ENCODE peak calls at places on chromosomes 6 and 20, in ten cellular contexts. One of them, this sample, is unnamed.

GRCh38 chr6:110039996-110040383 is 61.9 kb downstream of the GPR6 start:
- DNase-seq in CD8-positive, alpha-beta memory T cell: peak; percentile 52
- DNase-seq in body of pancreas: peak; percentile 46
- DNase-seq in breast epithelium: no peak
- DNase-seq in heart right ventricle: no peak
- DNase-seq in GM23338: peak; percentile 66
- DNase-seq in effector memory CD4-positive, alpha-beta T cell: peak; percentile 5
- DNase-seq in pancreas: no peak
- DNase-seq in colonic mucosa: peak; percentile 45
- DNase-seq in uterus: no peak
- DNase-seq in this sample: peak; percentile 44

GRCh38 chr6:2310042-2310441 is 64.6 kb upstream of the GMDS start:
- DNase-seq in pancreas: no peak
- DNase-seq in colonic mucosa: no peak
- DNase-seq in breast epithelium: no peak
- DNase-seq in body of pancreas: no peak
- DNase-seq in heart right ventricle: no peak
- DNase-seq in uterus: no peak
- DNase-seq in effector memory CD4-positive, alpha-beta T cell: no peak
- DNase-seq in GM23338: no peak
- DNase-seq in CD8-positive, alpha-beta memory T cell: no peak
- DNase-seq in this sample: no peak

GRCh38 chr6:87522686-87523085 is 49.9 kb downstream of the SLC35A1 start:
- DNase-seq in heart right ventricle: no peak
- DNase-seq in body of pancreas: no peak
- DNase-seq in colonic mucosa: no peak
- DNase-seq in breast epithelium: no peak
- DNase-seq in pancreas: no peak
- DNase-seq in CD8-positive, alpha-beta memory T cell: no peak
- DNase-seq in GM23338: no peak
- DNase-seq in uterus: no peak
- DNase-seq in effector memory CD4-positive, alpha-beta T cell: no peak
- DNase-seq in this sample: no peak

GRCh38 chr6:11428895-11429294 is 108.7 kb upstream of the TMEM170B start:
- DNase-seq in effector memory CD4-positive, alpha-beta T cell: no peak
- DNase-seq in heart right ventricle: no peak
- DNase-seq in pancreas: no peak
- DNase-seq in uterus: no peak
- DNase-seq in CD8-positive, alpha-beta memory T cell: no peak
- DNase-seq in body of pancreas: no peak
- DNase-seq in GM23338: peak; percentile 30
- DNase-seq in colonic mucosa: no peak
- DNase-seq in breast epithelium: no peak
- DNase-seq in this sample: no peak

GRCh38 chr6:31701666-31702420 is 1.3 kb downstream of the ABHD16A start:
- DNase-seq in colonic mucosa: no peak
- DNase-seq in GM23338: no peak
- DNase-seq in pancreas: no peak
- DNase-seq in breast epithelium: no peak
- DNase-seq in heart right ventricle: peak; percentile 43
- DNase-seq in uterus: no peak
- DNase-seq in CD8-positive, alpha-beta memory T cell: no peak
- DNase-seq in effector memory CD4-positive, alpha-beta T cell: no peak
- DNase-seq in body of pancreas: peak; percentile 46
- DNase-seq in this sample: no peak

GRCh38 chr6:36724514-36725385 is 27.1 kb downstream of the RAB44 start:
- DNase-seq in body of pancreas: peak; percentile 92
- DNase-seq in GM23338: peak; percentile 94
- DNase-seq in pancreas: peak; percentile 87
- DNase-seq in effector memory CD4-positive, alpha-beta T cell: peak; percentile 29
- DNase-seq in heart right ventricle: peak; percentile 60
- DNase-seq in colonic mucosa: peak; percentile 92
- DNase-seq in CD8-positive, alpha-beta memory T cell: no peak
- DNase-seq in uterus: peak; percentile 55
- DNase-seq in breast epithelium: peak; percentile 80
- DNase-seq in this sample: peak; percentile 80

GRCh38 chr6:146337376-146337775 is 206.3 kb upstream of the RAB32 start:
- DNase-seq in pancreas: no peak
- DNase-seq in colonic mucosa: no peak
- DNase-seq in breast epithelium: no peak
- DNase-seq in body of pancreas: no peak
- DNase-seq in CD8-positive, alpha-beta memory T cell: no peak
- DNase-seq in effector memory CD4-positive, alpha-beta T cell: no peak
- DNase-seq in heart right ventricle: no peak
- DNase-seq in GM23338: no peak
- DNase-seq in uterus: no peak
- DNase-seq in this sample: no peak

GRCh38 chr6:132388291-132388690 is 13.0 kb downstream of the MOXD1 start:
- DNase-seq in effector memory CD4-positive, alpha-beta T cell: no peak
- DNase-seq in GM23338: no peak
- DNase-seq in breast epithelium: no peak
- DNase-seq in uterus: no peak
- DNase-seq in colonic mucosa: no peak
- DNase-seq in body of pancreas: no peak
- DNase-seq in CD8-positive, alpha-beta memory T cell: no peak
- DNase-seq in heart right ventricle: no peak
- DNase-seq in pancreas: no peak
- DNase-seq in this sample: no peak

GRCh38 chr20:46923550-46923949 is 28.9 kb downstream of the EYA2 start:
- DNase-seq in heart right ventricle: no peak
- DNase-seq in CD8-positive, alpha-beta memory T cell: no peak
- DNase-seq in pancreas: no peak
- DNase-seq in colonic mucosa: no peak
- DNase-seq in breast epithelium: no peak
- DNase-seq in body of pancreas: no peak
- DNase-seq in effector memory CD4-positive, alpha-beta T cell: no peak
- DNase-seq in GM23338: no peak
- DNase-seq in uterus: no peak
- DNase-seq in this sample: no peak

GRCh38 chr20:18024606-18025127 is 33.0 kb downstream of the OVOL2 start:
- DNase-seq in breast epithelium: no peak
- DNase-seq in body of pancreas: no peak
- DNase-seq in colonic mucosa: no peak
- DNase-seq in uterus: no peak
- DNase-seq in heart right ventricle: no peak
- DNase-seq in pancreas: no peak
- DNase-seq in CD8-positive, alpha-beta memory T cell: no peak
- DNase-seq in effector memory CD4-positive, alpha-beta T cell: no peak
- DNase-seq in GM23338: no peak
- DNase-seq in this sample: no peak

GRCh38 chr6:166360243-166361079 is 18.1 kb upstream of the SFT2D1 start:
- DNase-seq in GM23338: no peak
- DNase-seq in uterus: no peak
- DNase-seq in pancreas: no peak
- DNase-seq in body of pancreas: no peak
- DNase-seq in heart right ventricle: no peak
- DNase-seq in breast epithelium: no peak
- DNase-seq in colonic mucosa: no peak
- DNase-seq in CD8-positive, alpha-beta memory T cell: no peak
- DNase-seq in effector memory CD4-positive, alpha-beta T cell: no peak
- DNase-seq in this sample: no peak

GRCh38 chr6:1379026-1379809 is 10.2 kb upstream of the FOXF2 start:
- DNase-seq in body of pancreas: no peak
- DNase-seq in GM23338: no peak
- DNase-seq in breast epithelium: no peak
- DNase-seq in CD8-positive, alpha-beta memory T cell: no peak
- DNase-seq in effector memory CD4-positive, alpha-beta T cell: no peak
- DNase-seq in heart right ventricle: no peak
- DNase-seq in pancreas: no peak
- DNase-seq in colonic mucosa: no peak
- DNase-seq in uterus: no peak
- DNase-seq in this sample: no peak

GRCh38 chr6:20340056-20340455 is 61.6 kb upstream of the E2F3 start:
- DNase-seq in uterus: no peak
- DNase-seq in CD8-positive, alpha-beta memory T cell: no peak
- DNase-seq in pancreas: no peak
- DNase-seq in GM23338: no peak
- DNase-seq in body of pancreas: no peak
- DNase-seq in colonic mucosa: no peak
- DNase-seq in effector memory CD4-positive, alpha-beta T cell: no peak
- DNase-seq in breast epithelium: no peak
- DNase-seq in heart right ventricle: no peak
- DNase-seq in this sample: no peak

GRCh38 chr20:5073154-5074049 is 46.4 kb downstream of the PCNA start:
- DNase-seq in uterus: peak; percentile 57
- DNase-seq in colonic mucosa: peak; percentile 96
- DNase-seq in effector memory CD4-positive, alpha-beta T cell: no peak
- DNase-seq in body of pancreas: peak; percentile 94
- DNase-seq in GM23338: peak; percentile 34
- DNase-seq in heart right ventricle: peak; percentile 89
- DNase-seq in breast epithelium: peak; percentile 86
- DNase-seq in CD8-positive, alpha-beta memory T cell: no peak
- DNase-seq in pancreas: peak; percentile 89
- DNase-seq in this sample: peak; percentile 23

GRCh38 chr20:53387983-53388675 is 205.5 kb downstream of the ZNF217 start:
- DNase-seq in colonic mucosa: no peak
- DNase-seq in breast epithelium: no peak
- DNase-seq in GM23338: no peak
- DNase-seq in uterus: no peak
- DNase-seq in body of pancreas: no peak
- DNase-seq in heart right ventricle: no peak
- DNase-seq in effector memory CD4-positive, alpha-beta T cell: no peak
- DNase-seq in pancreas: no peak
- DNase-seq in CD8-positive, alpha-beta memory T cell: peak; percentile 56
- DNase-seq in this sample: no peak

GRCh38 chr6:299050-299980 is 7.0 kb downstream of the DUSP22 start:
- DNase-seq in pancreas: peak; percentile 65
- DNase-seq in uterus: no peak
- DNase-seq in CD8-positive, alpha-beta memory T cell: no peak
- DNase-seq in effector memory CD4-positive, alpha-beta T cell: no peak
- DNase-seq in body of pancreas: peak; percentile 36
- DNase-seq in GM23338: no peak
- DNase-seq in heart right ventricle: no peak
- DNase-seq in breast epithelium: no peak
- DNase-seq in colonic mucosa: no peak
- DNase-seq in this sample: no peak

GRCh38 chr20:44388466-44389023 is 33.0 kb downstream of the HNF4A start:
- DNase-seq in colonic mucosa: peak; percentile 90
- DNase-seq in GM23338: peak; percentile 98
- DNase-seq in CD8-positive, alpha-beta memory T cell: peak; percentile 64
- DNase-seq in body of pancreas: peak; percentile 56
- DNase-seq in breast epithelium: no peak
- DNase-seq in pancreas: peak; percentile 61
- DNase-seq in uterus: peak; percentile 46
- DNase-seq in effector memory CD4-positive, alpha-beta T cell: peak; percentile 29
- DNase-seq in heart right ventricle: peak; percentile 68
- DNase-seq in this sample: no peak

GRCh38 chr6:41182069-41183034 is 18.6 kb downstream of the TREML2 start:
- DNase-seq in CD8-positive, alpha-beta memory T cell: peak; percentile 60
- DNase-seq in GM23338: peak; percentile 84
- DNase-seq in breast epithelium: no peak
- DNase-seq in pancreas: no peak
- DNase-seq in colonic mucosa: peak; percentile 35
- DNase-seq in uterus: no peak
- DNase-seq in body of pancreas: peak; percentile 46
- DNase-seq in effector memory CD4-positive, alpha-beta T cell: peak; percentile 21
- DNase-seq in heart right ventricle: no peak
- DNase-seq in this sample: peak; percentile 70

DNA sequence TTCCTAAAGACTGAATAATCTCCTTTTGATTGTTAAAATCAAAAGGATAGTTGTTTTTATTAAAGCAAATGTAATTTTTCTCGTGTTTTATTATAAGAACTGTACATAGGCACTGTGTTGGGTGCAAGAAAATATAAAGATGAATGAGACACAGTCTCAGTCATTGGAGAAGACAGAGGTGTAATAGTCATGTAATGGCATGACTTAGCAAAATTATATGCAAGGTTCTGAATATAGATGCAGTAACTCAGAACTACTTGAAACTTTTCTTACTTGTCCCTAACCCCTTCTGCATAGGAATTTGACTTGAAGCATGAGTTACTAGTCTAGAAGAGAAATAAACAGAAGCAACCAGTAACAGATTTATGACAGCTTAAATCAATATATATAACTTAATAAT is 14.9 kb downstream of the WTAP start:
- DNase-seq in effector memory CD4-positive, alpha-beta T cell: no peak
- DNase-seq in uterus: no peak
- DNase-seq in heart right ventricle: no peak
- DNase-seq in colonic mucosa: no peak
- DNase-seq in CD8-positive, alpha-beta memory T cell: no peak
- DNase-seq in pancreas: no peak
- DNase-seq in breast epithelium: no peak
- DNase-seq in body of pancreas: no peak
- DNase-seq in GM23338: no peak
- DNase-seq in this sample: no peak
- H3K36me3 ChIP-seq in effector memory CD4-positive, alpha-beta T cell: peaks cover 70% of the 10 kb centered on the region
- H3K36me3 ChIP-seq in uterus: no peaks in the 10 kb centered on the region
- H3K36me3 ChIP-seq in heart right ventricle: no peaks in the 10 kb centered on the region
- H3K36me3 ChIP-seq in colonic mucosa: peaks cover 21% of the 10 kb centered on the region
- H3K36me3 ChIP-seq in CD8-positive, alpha-beta memory T cell: peaks cover 55% of the 10 kb centered on the region
- H3K36me3 ChIP-seq in pancreas: peaks cover 37% of the 10 kb centered on the region
- H3K36me3 ChIP-seq in breast epithelium: peaks cover 32% of the 10 kb centered on the region
- H3K36me3 ChIP-seq in body of pancreas: peaks cover 8% of the 10 kb centered on the region
- H3K36me3 ChIP-seq in GM23338: peaks cover 91% of the 10 kb centered on the region
- H3K36me3 ChIP-seq in this sample: peaks cover 2% of the 10 kb centered on the region

GRCh38 chr6:125794342-125795137 is 3.8 kb downstream of the NCOA7 start:
- DNase-seq in breast epithelium: no peak
- DNase-seq in pancreas: no peak
- DNase-seq in body of pancreas: no peak
- DNase-seq in CD8-positive, alpha-beta memory T cell: no peak
- DNase-seq in colonic mucosa: no peak
- DNase-seq in heart right ventricle: no peak
- DNase-seq in GM23338: no peak
- DNase-seq in uterus: no peak
- DNase-seq in effector memory CD4-positive, alpha-beta T cell: no peak
- DNase-seq in this sample: no peak
- H3K27me3 ChIP-seq in breast epithelium: no peaks in the 10 kb centered on the region
- H3K27me3 ChIP-seq in pancreas: no peaks in the 10 kb centered on the region
- H3K27me3 ChIP-seq in body of pancreas: no peaks in the 10 kb centered on the region
- H3K27me3 ChIP-seq in CD8-positive, alpha-beta memory T cell: no peaks in the 10 kb centered on the region
- H3K27me3 ChIP-seq in colonic mucosa: no peaks in the 10 kb centered on the region
- H3K27me3 ChIP-seq in heart right ventricle: no peaks in the 10 kb centered on the region
- H3K27me3 ChIP-seq in GM23338: no peaks in the 10 kb centered on the region
- H3K27me3 ChIP-seq in uterus: no peaks in the 10 kb centered on the region
- H3K27me3 ChIP-seq in effector memory CD4-positive, alpha-beta T cell: no peaks in the 10 kb centered on the region
- H3K27me3 ChIP-seq in this sample: no peaks in the 10 kb centered on the region

GRCh38 chr6:77362055-77362454 is 101.2 kb downstream of the HTR1B start:
- DNase-seq in body of pancreas: no peak
- DNase-seq in uterus: no peak
- DNase-seq in CD8-positive, alpha-beta memory T cell: no peak
- DNase-seq in pancreas: no peak
- DNase-seq in breast epithelium: no peak
- DNase-seq in effector memory CD4-positive, alpha-beta T cell: no peak
- DNase-seq in colonic mucosa: no peak
- DNase-seq in heart right ventricle: no peak
- DNase-seq in GM23338: no peak
- DNase-seq in this sample: no peak
- H3K4me1 ChIP-seq in body of pancreas: no peaks in the 10 kb centered on the region
- H3K4me1 ChIP-seq in uterus: no peaks in the 10 kb centered on the region
- H3K4me1 ChIP-seq in CD8-positive, alpha-beta memory T cell: no peaks in the 10 kb centered on the region
- H3K4me1 ChIP-seq in pancreas: no peaks in the 10 kb centered on the region
- H3K4me1 ChIP-seq in breast epithelium: no peaks in the 10 kb centered on the region
- H3K4me1 ChIP-seq in effector memory CD4-positive, alpha-beta T cell: no peaks in the 10 kb centered on the region
- H3K4me1 ChIP-seq in colonic mucosa: no peaks in the 10 kb centered on the region
- H3K4me1 ChIP-seq in heart right ventricle: no peaks in the 10 kb centered on the region
- H3K4me1 ChIP-seq in GM23338: no peaks in the 10 kb centered on the region
- H3K4me1 ChIP-seq in this sample: no peaks in the 10 kb centered on the region

DNA sequence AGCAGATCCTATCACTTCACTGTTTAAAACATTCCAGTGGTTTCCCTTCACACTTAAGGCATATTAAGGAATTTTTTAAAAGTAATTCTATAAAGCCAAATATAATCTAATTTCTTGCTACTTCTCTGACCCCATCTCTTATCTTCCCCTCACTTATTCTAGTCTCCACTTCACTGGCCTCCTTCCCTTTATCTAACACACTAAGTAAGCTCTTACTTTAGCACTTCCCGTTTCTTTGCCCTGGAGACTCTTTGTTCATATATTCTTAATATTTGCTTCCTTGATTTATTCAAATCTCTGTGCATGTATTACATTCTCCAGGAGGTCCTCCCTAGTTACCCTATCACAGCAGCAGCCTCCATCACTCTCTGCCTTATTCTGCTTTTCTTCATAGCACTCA is 20.3 kb downstream of the GTPBP2 start:
- DNase-seq in heart right ventricle: no peak
- DNase-seq in uterus: no peak
- DNase-seq in CD8-positive, alpha-beta memory T cell: no peak
- DNase-seq in effector memory CD4-positive, alpha-beta T cell: no peak
- DNase-seq in colonic mucosa: no peak
- DNase-seq in GM23338: no peak
- DNase-seq in body of pancreas: no peak
- DNase-seq in breast epithelium: no peak
- DNase-seq in pancreas: no peak
- DNase-seq in this sample: no peak
- H3K36me3 ChIP-seq in heart right ventricle: no peaks in the 10 kb centered on the region
- H3K36me3 ChIP-seq in uterus: no peaks in the 10 kb centered on the region
- H3K36me3 ChIP-seq in CD8-positive, alpha-beta memory T cell: peaks cover 25% of the 10 kb centered on the region
- H3K36me3 ChIP-seq in effector memory CD4-positive, alpha-beta T cell: peaks cover 30% of the 10 kb centered on the region
- H3K36me3 ChIP-seq in colonic mucosa: peaks cover 4% of the 10 kb centered on the region
- H3K36me3 ChIP-seq in GM23338: peaks cover 8% of the 10 kb centered on the region
- H3K36me3 ChIP-seq in body of pancreas: no peaks in the 10 kb centered on the region
- H3K36me3 ChIP-seq in breast epithelium: no peaks in the 10 kb centered on the region
- H3K36me3 ChIP-seq in pancreas: peaks cover 15% of the 10 kb centered on the region
- H3K36me3 ChIP-seq in this sample: no peaks in the 10 kb centered on the region

This sample was measured in Caco-2.